ENCODE peak calls at places on chromosome 19, in seven cellular contexts. R, H, Q, E, O, L and I are unnamed samples.

GRCh38 chr19:480016-480855 is 16.1 kb upstream of the MADCAM1 start:
- DNase-seq in R (peak; percentile 70), H (peak; percentile 43), Q (peak; percentile 11), E (no peak), O (peak; percentile 66), L (no peak), I (peak; percentile 83)

GRCh38 chr19:49983645-49984229 is 22.8 kb upstream of the SIGLEC11 start:
- DNase-seq in R (peak; percentile 53), H (peak; percentile 54), Q (peak; percentile 12), E (no peak), O (peak; percentile 54), L (peak; percentile 26), I (peak; percentile 67)

GRCh38 chr19:535017-535835 is 3.7 kb downstream of the CDC34 start:
- DNase-seq in R (no peak), H (no peak), Q (no peak), E (no peak), O (no peak), L (no peak), I (peak; percentile 94)

GRCh38 chr19:30070970-30071632 is 129.1 kb downstream of the URI1 start:
- DNase-seq in R (no peak), H (no peak), Q (no peak), E (no peak), O (peak; percentile 19), L (no peak), I (peak; percentile 24)

GRCh38 chr19:49700563-49700962 is 9.6 kb downstream of the CPT1C start:
- DNase-seq in R (no peak), H (no peak), Q (no peak), E (no peak), O (no peak), L (no peak), I (no peak)

GRCh38 chr19:35309481-35310279 is 17.7 kb downstream of the MAG start:
- DNase-seq in R (peak; percentile 74), H (peak; percentile 14), Q (no peak), E (no peak), O (no peak), L (no peak), I (no peak)

GRCh38 chr19:38441660-38442348 is 8.3 kb downstream of the RYR1 start:
- DNase-seq in R (peak; percentile 6), H (peak; percentile 6), Q (no peak), E (no peak), O (no peak), L (no peak), I (no peak)

GRCh38 chr19:8821748-8822241 is 10.3 kb downstream of the ZNF558 start:
- DNase-seq in R (no peak), H (peak; percentile 2), Q (no peak), E (no peak), O (no peak), L (no peak), I (no peak)

GRCh38 chr19:58400638-58400915 is 5.1 kb downstream of the RNF225 start:
- DNase-seq in R (no peak), H (no peak), Q (no peak), E (no peak), O (no peak), L (no peak), I (no peak)

GRCh38 chr19:58401825-58402433 is 6.5 kb downstream of the RNF225 start:
- DNase-seq in R (no peak), H (no peak), Q (no peak), E (no peak), O (no peak), L (no peak), I (no peak)

GRCh38 chr19:58398545-58398944 is 3.1 kb downstream of the RNF225 start:
- DNase-seq in R (no peak), H (no peak), Q (no peak), E (no peak), O (no peak), L (no peak), I (no peak)

GRCh38 chr19:58399903-58400637 is 4.6 kb downstream of the RNF225 start:
- DNase-seq in R (no peak), H (no peak), Q (no peak), E (no peak), O (no peak), L (no peak), I (no peak)

DNA sequence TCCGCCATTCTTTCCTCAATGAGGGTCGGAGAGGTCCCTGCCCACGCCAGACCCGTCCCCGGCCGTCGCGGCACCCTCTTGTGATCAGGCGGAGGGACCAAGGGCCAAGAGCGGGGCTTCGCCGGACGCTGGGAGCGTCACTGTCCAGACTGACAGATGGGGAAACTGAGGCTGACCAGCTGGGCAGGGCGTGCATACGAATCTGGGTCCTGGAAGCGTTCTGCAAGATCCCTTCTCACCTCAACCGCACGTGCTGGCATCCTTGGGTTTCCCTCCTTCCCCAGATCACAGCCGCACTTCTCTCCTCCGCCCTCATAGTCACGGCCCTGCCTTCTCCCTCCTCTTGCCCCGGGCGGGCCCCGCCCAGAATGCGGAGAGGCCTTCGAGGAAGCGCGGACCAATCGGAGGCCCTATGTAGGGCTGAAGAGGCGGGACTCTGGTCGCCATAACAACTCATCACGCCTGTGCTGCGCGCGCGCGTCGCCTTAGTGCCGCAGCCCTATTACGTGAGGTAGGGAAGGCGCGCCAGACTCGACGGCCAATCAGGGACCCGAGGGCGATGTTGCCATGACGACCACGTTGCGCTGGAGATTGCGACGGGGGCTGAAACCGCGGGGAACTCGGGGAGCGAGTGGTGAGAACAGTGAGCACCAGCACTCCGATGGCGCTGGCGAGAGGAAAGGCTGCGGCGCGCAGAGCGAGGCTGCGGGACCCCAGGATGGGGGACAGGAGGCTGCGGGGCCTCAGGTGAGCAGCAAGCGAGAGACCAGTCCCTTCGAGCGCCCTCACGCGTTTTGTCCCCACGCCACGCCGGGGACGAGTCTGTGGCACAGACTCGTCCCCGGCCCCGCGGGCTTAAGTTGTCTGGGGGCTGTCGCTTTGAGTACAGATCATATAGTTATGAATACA is 5.7 kb downstream of the RNF225 start:
- DNase-seq in R (peak; percentile 100), H (peak; percentile 99), Q (peak; percentile 99), E (peak; percentile 99), O (peak; percentile 100), L (peak; percentile 99), I (peak; percentile 100)
- TF ChIP-seq CTCF in R (no peak), H (no peak), Q (no peak), E (no peak), O (no peak), L (no peak), I (peak; percentile 14)

GRCh38 chr19:10421981-10422461 is 1.7 kb downstream of the PDE4A start:
- DNase-seq in R (no peak), H (no peak), Q (no peak), E (no peak), O (no peak), L (no peak), I (no peak)

GRCh38 chr19:10419200-10419645 is 1.1 kb upstream of the PDE4A start:
- DNase-seq in R (no peak), H (no peak), Q (no peak), E (no peak), O (no peak), L (no peak), I (no peak)

GRCh38 chr19:10421240-10421948 is 1.1 kb downstream of the PDE4A start:
- DNase-seq in R (no peak), H (no peak), Q (no peak), E (no peak), O (no peak), L (no peak), I (no peak)

GRCh38 chr19:10419646-10420443 is 493 bp upstream of the PDE4A start:
- DNase-seq in R (peak; percentile 76), H (peak; percentile 45), Q (peak; percentile 66), E (no peak), O (no peak), L (peak; percentile 84), I (no peak)

DNA sequence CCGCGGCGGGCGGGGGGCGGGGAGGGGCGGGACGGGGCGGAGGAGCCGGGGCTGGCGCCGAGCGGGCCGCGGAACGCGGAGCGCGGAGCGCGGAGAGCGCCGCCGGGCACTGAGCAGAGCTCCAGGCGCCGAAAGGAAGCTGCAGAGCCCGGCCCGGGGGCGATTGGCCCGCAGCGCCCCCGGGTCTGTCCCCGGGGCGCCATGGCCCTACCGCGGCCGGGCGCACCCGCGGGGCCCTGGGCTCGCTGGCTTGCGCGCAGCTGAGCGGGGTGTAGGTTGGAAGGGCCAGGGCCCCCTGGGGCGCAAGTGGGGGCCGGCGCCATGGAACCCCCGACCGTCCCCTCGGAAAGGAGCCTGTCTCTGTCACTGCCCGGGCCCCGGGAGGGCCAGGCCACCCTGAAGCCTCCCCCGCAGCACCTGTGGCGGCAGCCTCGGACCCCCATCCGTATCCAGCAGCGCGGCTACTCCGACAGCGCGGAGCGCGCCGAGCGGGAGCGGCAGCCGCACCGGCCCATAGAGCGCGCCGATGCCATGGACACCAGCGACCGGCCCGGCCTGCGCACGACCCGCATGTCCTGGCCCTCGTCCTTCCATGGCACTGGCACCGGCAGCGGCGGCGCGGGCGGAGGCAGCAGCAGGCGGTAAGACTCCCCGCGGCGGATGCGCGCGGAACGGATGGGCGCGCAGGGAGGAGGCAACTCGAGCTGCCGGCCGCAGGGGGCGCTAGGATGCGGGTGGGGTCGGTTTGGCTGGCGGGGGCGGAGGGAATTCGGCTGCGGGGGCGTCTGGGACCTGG is at the start of gene PDE4A:
- DNase-seq in R (peak; percentile 40), H (no peak), Q (peak; percentile 24), E (no peak), O (no peak), L (no peak), I (no peak)
- TF ChIP-seq CTCF in R (peak; percentile 38), H (peak; percentile 44), Q (peak; percentile 78), E (peak; percentile 44), O (peak; percentile 16), L (peak; percentile 72), I (no peak)

DNA sequence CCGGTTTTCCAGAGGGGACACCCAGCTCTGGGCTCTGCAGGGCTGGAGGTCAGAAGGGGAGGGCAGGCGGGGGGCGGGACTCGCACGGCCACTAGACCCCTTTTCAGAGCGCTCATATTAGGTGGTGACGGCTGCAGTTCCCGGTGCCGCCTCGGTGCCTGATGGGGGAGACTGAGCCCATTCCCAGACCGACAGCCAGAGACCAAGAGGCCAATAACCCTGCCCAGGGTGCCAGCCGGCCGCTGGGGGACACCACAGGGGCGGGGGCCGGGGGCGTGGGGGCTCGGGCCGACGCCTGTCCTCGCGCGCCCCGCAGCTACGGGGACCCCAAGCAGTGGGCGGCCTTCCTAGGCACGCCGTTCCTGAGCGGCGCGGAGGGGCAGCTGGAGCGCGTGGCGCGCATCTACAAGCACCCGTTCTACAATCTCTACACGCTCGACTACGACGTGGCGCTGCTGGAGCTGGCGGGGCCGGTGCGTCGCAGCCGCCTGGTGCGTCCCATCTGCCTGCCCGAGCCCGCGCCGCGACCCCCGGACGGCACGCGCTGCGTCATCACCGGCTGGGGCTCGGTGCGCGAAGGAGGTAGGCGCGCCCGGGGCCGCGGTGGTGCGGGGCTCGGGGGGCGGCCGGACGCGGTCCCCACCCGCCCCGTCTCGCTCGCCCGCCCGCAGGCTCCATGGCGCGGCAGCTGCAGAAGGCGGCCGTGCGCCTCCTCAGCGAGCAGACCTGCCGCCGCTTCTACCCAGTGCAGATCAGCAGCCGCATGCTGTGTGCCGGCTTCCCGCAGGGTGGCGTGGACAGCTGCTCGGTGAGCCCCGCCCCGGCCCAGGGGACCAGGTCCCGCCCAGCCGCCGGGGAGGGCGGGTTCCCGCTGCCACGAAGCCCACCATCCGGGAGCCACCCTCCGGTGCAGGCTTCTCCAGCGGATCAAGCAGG is 2.4 kb downstream of the TIMM13 start:
- DNase-seq in R (peak; percentile 77), H (peak; percentile 67), Q (peak; percentile 66), E (peak; percentile 33), O (no peak), L (no peak), I (no peak)
- TF ChIP-seq CTCF in R (peak; percentile 45), H (peak; percentile 57), Q (peak; percentile 61), E (peak; percentile 53), O (no peak), L (no peak), I (no peak)

GRCh38 chr19:17711851-17712250 is 7.4 kb upstream of the MAP1S start:
- DNase-seq in R (no peak), H (no peak), Q (no peak), E (no peak), O (no peak), L (no peak), I (no peak)

GRCh38 chr19:17703823-17704463 is 15.3 kb upstream of the MAP1S start:
- DNase-seq in R (peak; percentile 33), H (peak; percentile 45), Q (peak; percentile 42), E (no peak), O (no peak), L (peak; percentile 64), I (no peak)

DNA sequence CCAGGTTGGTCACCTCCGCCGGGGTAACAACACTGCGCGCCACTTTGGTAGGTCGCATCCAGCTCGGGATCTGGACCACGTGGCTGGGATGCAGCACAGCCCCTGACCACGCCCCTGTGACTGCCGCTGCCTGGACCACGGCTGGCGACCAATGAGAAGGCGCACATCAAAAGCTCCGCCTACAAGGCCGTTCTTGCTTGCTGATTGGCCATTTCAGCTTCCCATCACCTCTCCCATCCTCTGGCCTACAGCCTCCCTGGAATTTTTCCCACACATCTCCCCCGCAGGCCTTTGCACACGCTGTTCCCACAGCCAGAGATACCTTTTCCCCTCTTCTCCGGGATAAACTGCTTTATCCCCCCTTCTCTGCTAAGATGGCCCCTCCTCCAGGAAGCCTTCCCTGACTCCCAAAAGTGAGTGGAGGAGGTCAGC is 12.5 kb upstream of the MAP1S start:
- DNase-seq in R (peak; percentile 35), H (no peak), Q (peak; percentile 13), E (no peak), O (no peak), L (peak; percentile 69), I (no peak)
- TF ChIP-seq CTCF in R (no peak), H (no peak), Q (no peak), E (no peak), O (no peak), L (no peak), I (no peak)